ENCODE peak calls at places on chromosomes 6 and 20, in seven cellular contexts. D is HepG2, H is T47D, V is SK-N-SH, S is K562, N is GM12878, M is H1. K is an unnamed sample.

GRCh38 chr6:44667668-44668390 is 280.3 kb downstream of the CDC5L start:
- DNase-seq in D (peak; percentile 39), H (no peak), V (no peak), S (peak; percentile 60), N (no peak), M (no peak), K (peak; percentile 29)

GRCh38 chr20:63394069-63394468 is 32.9 kb upstream of the CHRNA4 start:
- DNase-seq in D (no peak), H (peak; percentile 69), V (no peak), S (no peak), N (no peak), M (peak; percentile 41), K (no peak)

GRCh38 chr6:155340464-155341129 is 26.3 kb upstream of the TFB1M start:
- DNase-seq in D (peak; percentile 76), H (no peak), V (no peak), S (no peak), N (no peak), M (no peak), K (peak; percentile 16)

GRCh38 chr6:125700591-125701353 is 48.7 kb upstream of the HEY2 start:
- DNase-seq in D (no peak), H (no peak), V (no peak), S (no peak), N (no peak), M (no peak), K (no peak)

GRCh38 chr20:38649275-38649891 is 47.8 kb downstream of the ARHGAP40 start:
- DNase-seq in D (peak; percentile 59), H (peak; percentile 33), V (peak; percentile 72), S (peak; percentile 44), N (no peak), M (no peak), K (no peak)

GRCh38 chr20:5191829-5192569 is 65.2 kb downstream of the CDS2 start:
- DNase-seq in D (peak; percentile 90), H (peak; percentile 75), V (peak; percentile 74), S (peak; percentile 54), N (peak; percentile 61), M (no peak), K (peak; percentile 51)

GRCh38 chr20:17849901-17850673 is 118.5 kb downstream of the SNX5 start:
- DNase-seq in D (peak; percentile 62), H (no peak), V (no peak), S (no peak), N (no peak), M (no peak), K (peak; percentile 90)

GRCh38 chr6:167677422-167677789 is 149.3 kb upstream of the AFDN start:
- DNase-seq in D (no peak), H (no peak), V (no peak), S (no peak), N (no peak), M (no peak), K (no peak)

GRCh38 chr20:45337367-45338120 is 10.7 kb downstream of the SDC4 start:
- DNase-seq in D (peak; percentile 65), H (no peak), V (no peak), S (peak; percentile 61), N (no peak), M (no peak), K (no peak)
- TF ChIP-seq JUND in D (peak; percentile 56), H (no peak), V (peak; percentile 85), S (peak; percentile 1), N (no peak), M (no peak), K (no peak)

GRCh38 chr20:41154436-41155176 is 17.3 kb downstream of the PLCG1 start:
- DNase-seq in D (no peak), H (no peak), V (no peak), S (no peak), N (no peak), M (no peak), K (no peak)
- TF ChIP-seq JUND in D (no peak), H (no peak), V (no peak), S (no peak), N (no peak), M (no peak), K (no peak)

DNA sequence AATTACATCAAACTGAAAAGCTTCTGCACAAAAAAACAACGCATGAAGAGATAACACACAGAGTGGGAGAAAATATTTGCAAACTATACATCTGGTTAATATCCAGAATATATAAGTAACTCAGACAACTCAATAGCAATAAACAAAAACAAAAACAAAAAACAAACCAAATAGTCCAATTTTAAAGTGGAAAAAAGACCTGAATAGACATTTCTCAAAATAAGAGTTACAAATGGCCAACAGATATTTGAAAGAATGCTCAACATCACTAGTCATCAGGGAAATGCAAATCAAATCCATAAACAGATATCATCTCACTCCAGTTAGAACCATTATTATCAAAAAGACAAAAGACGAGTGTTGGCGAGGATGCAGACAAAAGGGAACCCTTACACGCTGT is 28.8 kb upstream of the TOP1 start:
- DNase-seq in D (no peak), H (no peak), V (no peak), S (no peak), N (no peak), M (no peak), K (no peak)
- TF ChIP-seq JUND in D (no peak), H (no peak), V (no peak), S (no peak), N (no peak), M (no peak), K (no peak)

GRCh38 chr6:107534762-107535161 is 44.8 kb downstream of the SOBP start:
- DNase-seq in D (no peak), H (no peak), V (no peak), S (no peak), N (no peak), M (no peak), K (no peak)

GRCh38 chr6:107535626-107536025 is 45.7 kb downstream of the SOBP start:
- DNase-seq in D (no peak), H (no peak), V (no peak), S (no peak), N (no peak), M (no peak), K (no peak)

GRCh38 chr6:107532707-107533106 is 42.8 kb downstream of the SOBP start:
- DNase-seq in D (no peak), H (no peak), V (no peak), S (no peak), N (no peak), M (no peak), K (no peak)

GRCh38 chr6:107531868-107532267 is 42.0 kb downstream of the SOBP start:
- DNase-seq in D (no peak), H (no peak), V (peak; percentile 33), S (no peak), N (no peak), M (no peak), K (no peak)

GRCh38 chr6:107533415-107534059 is 43.6 kb downstream of the SOBP start:
- DNase-seq in D (no peak), H (no peak), V (no peak), S (no peak), N (no peak), M (no peak), K (no peak)
- TF ChIP-seq JUND in D (no peak), H (no peak), V (no peak), S (no peak), N (no peak), M (no peak), K (no peak)

DNA sequence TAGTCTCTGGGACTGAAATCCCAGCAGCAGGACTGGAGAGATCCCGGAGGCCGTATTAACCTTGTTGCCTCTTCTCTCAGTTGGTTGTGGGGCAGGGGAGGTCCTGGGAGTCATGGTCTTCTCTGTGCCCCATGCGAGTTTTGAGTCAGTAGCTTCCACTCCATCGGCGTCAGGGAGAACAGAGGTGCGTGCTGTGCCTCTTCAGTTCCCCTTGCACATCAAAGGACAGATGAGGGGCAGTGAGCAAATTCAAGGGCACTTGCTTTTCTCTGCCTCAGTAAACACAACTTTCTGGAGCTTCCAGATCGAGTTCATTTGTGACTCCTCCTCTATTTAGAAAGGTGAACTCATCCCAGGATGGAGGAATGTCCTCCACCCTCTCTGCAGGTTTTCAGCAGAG is 48.6 kb downstream of the MOCS1 start:
- DNase-seq in D (peak; percentile 22), H (no peak), V (no peak), S (no peak), N (no peak), M (no peak), K (no peak)
- TF ChIP-seq JUND in D (no peak), H (no peak), V (no peak), S (no peak), N (no peak), M (no peak), K (no peak)

GRCh38 chr6:6320901-6321300 is 439 bp upstream of the F13A1 start:
- DNase-seq in D (no peak), H (no peak), V (no peak), S (no peak), N (no peak), M (no peak), K (no peak)
- TF ChIP-seq JUND in D (no peak), H (no peak), V (no peak), S (no peak), N (no peak), M (no peak), K (no peak)

GRCh38 chr20:48910360-48910781 is 11.1 kb upstream of the ARFGEF2 start:
- DNase-seq in D (no peak), H (no peak), V (no peak), S (no peak), N (no peak), M (no peak), K (no peak)
- TF ChIP-seq JUND in D (no peak), H (no peak), V (no peak), S (no peak), N (no peak), M (no peak), K (no peak)

GRCh38 chr20:2709205-2709981 is 16.8 kb downstream of the EBF4 start:
- DNase-seq in D (no peak), H (no peak), V (no peak), S (no peak), N (no peak), M (no peak), K (no peak)
- TF ChIP-seq JUND in D (no peak), H (no peak), V (no peak), S (no peak), N (no peak), M (no peak), K (no peak)

GRCh38 chr20:48406462-48407235 is 421.1 kb downstream of the PREX1 start:
- DNase-seq in D (no peak), H (no peak), V (no peak), S (no peak), N (no peak), M (no peak), K (no peak)
- TF ChIP-seq JUND in D (no peak), H (no peak), V (no peak), S (no peak), N (no peak), M (no peak), K (no peak)